ENCODE peak calls at places on chromosomes 3 and 15, in seven cellular contexts. One of them, this sample, is unnamed.

GRCh38 chr15:48861813-48862431 is 16.0 kb upstream of the EID1 start:
- DNase-seq in IMR-90: peak; percentile 82
- DNase-seq in neuronal stem cell: peak; percentile 56
- DNase-seq in H1: no peak
- DNase-seq in H9: no peak
- DNase-seq in trophoblast cell: no peak
- DNase-seq in mesenchymal stem cell: peak; percentile 73
- DNase-seq in this sample: peak; percentile 68

GRCh38 chr3:182795383-182795782 is 2.1 kb downstream of the ATP11B start:
- DNase-seq in IMR-90: no peak
- DNase-seq in neuronal stem cell: no peak
- DNase-seq in H1: no peak
- DNase-seq in H9: no peak
- DNase-seq in trophoblast cell: peak; percentile 15
- DNase-seq in mesenchymal stem cell: peak; percentile 38
- DNase-seq in this sample: no peak

GRCh38 chr3:113104746-113105479 is 106.4 kb upstream of the BOC start:
- DNase-seq in IMR-90: no peak
- DNase-seq in neuronal stem cell: no peak
- DNase-seq in H1: no peak
- DNase-seq in H9: no peak
- DNase-seq in trophoblast cell: no peak
- DNase-seq in mesenchymal stem cell: no peak
- DNase-seq in this sample: peak; percentile 36

GRCh38 chr3:65170357-65171090 is 482.7 kb upstream of the ADAMTS9 start:
- DNase-seq in IMR-90: peak; percentile 85
- DNase-seq in neuronal stem cell: no peak
- DNase-seq in H1: no peak
- DNase-seq in H9: no peak
- DNase-seq in trophoblast cell: peak; percentile 21
- DNase-seq in mesenchymal stem cell: peak; percentile 87
- DNase-seq in this sample: peak; percentile 40

GRCh38 chr3:36911990-36912804 is 32.7 kb downstream of the TRANK1 start:
- DNase-seq in IMR-90: peak; percentile 94
- DNase-seq in neuronal stem cell: no peak
- DNase-seq in H1: no peak
- DNase-seq in H9: no peak
- DNase-seq in trophoblast cell: no peak
- DNase-seq in mesenchymal stem cell: peak; percentile 93
- DNase-seq in this sample: no peak

GRCh38 chr3:149442845-149443544 is 31.5 kb upstream of the TM4SF4 start:
- DNase-seq in IMR-90: peak; percentile 89
- DNase-seq in neuronal stem cell: no peak
- DNase-seq in H1: no peak
- DNase-seq in H9: no peak
- DNase-seq in trophoblast cell: no peak
- DNase-seq in mesenchymal stem cell: peak; percentile 76
- DNase-seq in this sample: no peak

GRCh38 chr3:81490541-81491288 is 270.7 kb downstream of the GBE1 start:
- DNase-seq in IMR-90: peak; percentile 89
- DNase-seq in neuronal stem cell: peak; percentile 87
- DNase-seq in H1: peak; percentile 87
- DNase-seq in H9: peak; percentile 84
- DNase-seq in trophoblast cell: peak; percentile 89
- DNase-seq in mesenchymal stem cell: peak; percentile 88
- DNase-seq in this sample: peak; percentile 94

GRCh38 chr15:69957175-69957574 is 140.5 kb downstream of the TLE3 start:
- DNase-seq in IMR-90: no peak
- DNase-seq in neuronal stem cell: no peak
- DNase-seq in H1: no peak
- DNase-seq in H9: no peak
- DNase-seq in trophoblast cell: no peak
- DNase-seq in mesenchymal stem cell: no peak
- DNase-seq in this sample: peak; percentile 55

GRCh38 chr15:40280260-40281056 is 2.4 kb downstream of the ANKRD63 start:
- DNase-seq in IMR-90: no peak
- DNase-seq in neuronal stem cell: no peak
- DNase-seq in H1: peak; percentile 74
- DNase-seq in H9: peak; percentile 72
- DNase-seq in trophoblast cell: no peak
- DNase-seq in mesenchymal stem cell: no peak
- DNase-seq in this sample: peak; percentile 69

GRCh38 chr15:39014682-39015081 is 450.1 kb upstream of the RASGRP1 start:
- DNase-seq in IMR-90: no peak
- DNase-seq in neuronal stem cell: no peak
- DNase-seq in H1: no peak
- DNase-seq in H9: no peak
- DNase-seq in trophoblast cell: peak; percentile 72
- DNase-seq in mesenchymal stem cell: no peak
- DNase-seq in this sample: no peak

GRCh38 chr3:119382134-119382533 is 81.3 kb downstream of the TMEM39A start:
- DNase-seq in IMR-90: no peak
- DNase-seq in neuronal stem cell: no peak
- DNase-seq in H1: no peak
- DNase-seq in H9: no peak
- DNase-seq in trophoblast cell: no peak
- DNase-seq in mesenchymal stem cell: no peak
- DNase-seq in this sample: no peak

GRCh38 chr3:42277676-42278075 is 11.7 kb upstream of the CCK start:
- DNase-seq in IMR-90: no peak
- DNase-seq in neuronal stem cell: no peak
- DNase-seq in H1: no peak
- DNase-seq in H9: no peak
- DNase-seq in trophoblast cell: no peak
- DNase-seq in mesenchymal stem cell: no peak
- DNase-seq in this sample: no peak

GRCh38 chr3:60708191-60708975 is 542.9 kb downstream of the FHIT start:
- DNase-seq in IMR-90: peak; percentile 75
- DNase-seq in neuronal stem cell: no peak
- DNase-seq in H1: no peak
- DNase-seq in H9: no peak
- DNase-seq in trophoblast cell: no peak
- DNase-seq in mesenchymal stem cell: peak; percentile 76
- DNase-seq in this sample: no peak

GRCh38 chr3:193498195-193498594 is 56.5 kb downstream of the ATP13A4 start:
- DNase-seq in IMR-90: no peak
- DNase-seq in neuronal stem cell: no peak
- DNase-seq in H1: no peak
- DNase-seq in H9: no peak
- DNase-seq in trophoblast cell: no peak
- DNase-seq in mesenchymal stem cell: no peak
- DNase-seq in this sample: no peak

GRCh38 chr3:58386966-58387365 is 46.7 kb downstream of the PDHB start:
- DNase-seq in IMR-90: peak; percentile 94
- DNase-seq in neuronal stem cell: no peak
- DNase-seq in H1: no peak
- DNase-seq in H9: peak; percentile 36
- DNase-seq in trophoblast cell: no peak
- DNase-seq in mesenchymal stem cell: peak; percentile 97
- DNase-seq in this sample: peak; percentile 66

GRCh38 chr3:15768421-15769255 is 29.1 kb downstream of the ANKRD28 start:
- DNase-seq in IMR-90: peak; percentile 97
- DNase-seq in neuronal stem cell: no peak
- DNase-seq in H1: no peak
- DNase-seq in H9: no peak
- DNase-seq in trophoblast cell: peak; percentile 69
- DNase-seq in mesenchymal stem cell: peak; percentile 97
- DNase-seq in this sample: peak; percentile 65

GRCh38 chr3:9957214-9957613 is 5.0 kb upstream of the PRRT3 start:
- DNase-seq in IMR-90: peak; percentile 33
- DNase-seq in neuronal stem cell: no peak
- DNase-seq in H1: no peak
- DNase-seq in H9: peak; percentile 1
- DNase-seq in trophoblast cell: no peak
- DNase-seq in mesenchymal stem cell: no peak
- DNase-seq in this sample: no peak

GRCh38 chr3:58588030-58588614 is 10.9 kb upstream of the FAM107A start:
- DNase-seq in IMR-90: peak; percentile 46
- DNase-seq in neuronal stem cell: peak; percentile 71
- DNase-seq in H1: peak; percentile 82
- DNase-seq in H9: peak; percentile 64
- DNase-seq in trophoblast cell: no peak
- DNase-seq in mesenchymal stem cell: peak; percentile 51
- DNase-seq in this sample: peak; percentile 76

GRCh38 chr3:99659032-99659431 is 20.6 kb downstream of the COL8A1 start:
- DNase-seq in IMR-90: peak; percentile 100
- DNase-seq in neuronal stem cell: no peak
- DNase-seq in H1: no peak
- DNase-seq in H9: no peak
- DNase-seq in trophoblast cell: peak; percentile 28
- DNase-seq in mesenchymal stem cell: peak; percentile 100
- DNase-seq in this sample: no peak

GRCh38 chr15:75200765-75201608 is 695 bp upstream of the C15orf39 start:
- DNase-seq in IMR-90: no peak
- DNase-seq in neuronal stem cell: peak; percentile 51
- DNase-seq in H1: peak; percentile 69
- DNase-seq in H9: peak; percentile 90
- DNase-seq in trophoblast cell: peak; percentile 99
- DNase-seq in mesenchymal stem cell: peak; percentile 40
- DNase-seq in this sample: peak; percentile 87

GRCh38 chr3:125622381-125622788 is 27.1 kb upstream of the OSBPL11 start:
- DNase-seq in IMR-90: no peak
- DNase-seq in neuronal stem cell: no peak
- DNase-seq in H1: no peak
- DNase-seq in H9: no peak
- DNase-seq in trophoblast cell: no peak
- DNase-seq in mesenchymal stem cell: no peak
- DNase-seq in this sample: no peak

GRCh38 chr3:90145094-90145810 is 1037.8 kb downstream of the EPHA3 start:
- DNase-seq in IMR-90: no peak
- DNase-seq in neuronal stem cell: no peak
- DNase-seq in H1: no peak
- DNase-seq in H9: no peak
- DNase-seq in trophoblast cell: no peak
- DNase-seq in mesenchymal stem cell: peak; percentile 4
- DNase-seq in this sample: no peak

GRCh38 chr15:48352474-48353072 is 21.3 kb downstream of the DUT start:
- DNase-seq in IMR-90: peak; percentile 69
- DNase-seq in neuronal stem cell: peak; percentile 59
- DNase-seq in H1: no peak
- DNase-seq in H9: peak; percentile 54
- DNase-seq in trophoblast cell: peak; percentile 72
- DNase-seq in mesenchymal stem cell: peak; percentile 71
- DNase-seq in this sample: peak; percentile 80

GRCh38 chr15:88843334-88843733 is 40.1 kb downstream of the ACAN start:
- DNase-seq in IMR-90: no peak
- DNase-seq in neuronal stem cell: no peak
- DNase-seq in H1: no peak
- DNase-seq in H9: no peak
- DNase-seq in trophoblast cell: no peak
- DNase-seq in mesenchymal stem cell: no peak
- DNase-seq in this sample: no peak

GRCh38 chr3:193972816-193973215 is 163.1 kb upstream of the HES1 start:
- DNase-seq in IMR-90: no peak
- DNase-seq in neuronal stem cell: no peak
- DNase-seq in H1: no peak
- DNase-seq in H9: no peak
- DNase-seq in trophoblast cell: no peak
- DNase-seq in mesenchymal stem cell: no peak
- DNase-seq in this sample: no peak

GRCh38 chr3:38566215-38566528 is 70.0 kb downstream of the EXOG start:
- DNase-seq in IMR-90: no peak
- DNase-seq in neuronal stem cell: no peak
- DNase-seq in H1: no peak
- DNase-seq in H9: peak; percentile 16
- DNase-seq in trophoblast cell: no peak
- DNase-seq in mesenchymal stem cell: no peak
- DNase-seq in this sample: no peak

GRCh38 chr3:130014526-130014925 is 40.0 kb downstream of the TRH start:
- DNase-seq in IMR-90: peak; percentile 48
- DNase-seq in neuronal stem cell: no peak
- DNase-seq in H1: no peak
- DNase-seq in H9: no peak
- DNase-seq in trophoblast cell: peak; percentile 55
- DNase-seq in mesenchymal stem cell: no peak
- DNase-seq in this sample: no peak

GRCh38 chr3:2205692-2206091 is 107.0 kb downstream of the CNTN4 start:
- DNase-seq in IMR-90: no peak
- DNase-seq in neuronal stem cell: no peak
- DNase-seq in H1: no peak
- DNase-seq in H9: no peak
- DNase-seq in trophoblast cell: no peak
- DNase-seq in mesenchymal stem cell: no peak
- DNase-seq in this sample: no peak

GRCh38 chr3:32614956-32615355 is 44.3 kb upstream of the DYNC1LI1 start:
- DNase-seq in IMR-90: peak; percentile 93
- DNase-seq in neuronal stem cell: no peak
- DNase-seq in H1: no peak
- DNase-seq in H9: no peak
- DNase-seq in trophoblast cell: no peak
- DNase-seq in mesenchymal stem cell: peak; percentile 31
- DNase-seq in this sample: no peak

GRCh38 chr3:122619040-122619439 is 41.6 kb downstream of the PARP15 start:
- DNase-seq in IMR-90: no peak
- DNase-seq in neuronal stem cell: no peak
- DNase-seq in H1: no peak
- DNase-seq in H9: no peak
- DNase-seq in trophoblast cell: no peak
- DNase-seq in mesenchymal stem cell: no peak
- DNase-seq in this sample: no peak
- H2BK120ac ChIP-seq in IMR-90: no peak overlapping the region
- H2BK120ac ChIP-seq in neuronal stem cell: no peak overlapping the region
- H2BK120ac ChIP-seq in H1: no peak overlapping the region
- H2BK120ac ChIP-seq in H9: no peak overlapping the region
- H2BK120ac ChIP-seq in trophoblast cell: no peak overlapping the region
- H2BK120ac ChIP-seq in mesenchymal stem cell: no peak overlapping the region
- H2BK120ac ChIP-seq in this sample: no peak overlapping the region

GRCh38 chr3:49602877-49603411 is 48.7 kb downstream of the BSN start:
- DNase-seq in IMR-90: no peak
- DNase-seq in neuronal stem cell: no peak
- DNase-seq in H1: no peak
- DNase-seq in H9: no peak
- DNase-seq in trophoblast cell: peak; percentile 48
- DNase-seq in mesenchymal stem cell: no peak
- DNase-seq in this sample: peak; percentile 29
- H2BK120ac ChIP-seq in IMR-90: no peak overlapping the region
- H2BK120ac ChIP-seq in neuronal stem cell: no peak overlapping the region
- H2BK120ac ChIP-seq in H1: no peak overlapping the region
- H2BK120ac ChIP-seq in H9: no peak overlapping the region
- H2BK120ac ChIP-seq in trophoblast cell: no peak overlapping the region
- H2BK120ac ChIP-seq in mesenchymal stem cell: no peak overlapping the region
- H2BK120ac ChIP-seq in this sample: no peak overlapping the region

GRCh38 chr15:77738441-77739437 is 106.0 kb upstream of the LINGO1 start:
- DNase-seq in IMR-90: no peak
- DNase-seq in neuronal stem cell: no peak
- DNase-seq in H1: peak; percentile 67
- DNase-seq in H9: peak; percentile 63
- DNase-seq in trophoblast cell: no peak
- DNase-seq in mesenchymal stem cell: no peak
- DNase-seq in this sample: no peak
- H2BK120ac ChIP-seq in IMR-90: no peak overlapping the region
- H2BK120ac ChIP-seq in neuronal stem cell: no peak overlapping the region
- H2BK120ac ChIP-seq in H1: no peak overlapping the region
- H2BK120ac ChIP-seq in H9: no peak overlapping the region
- H2BK120ac ChIP-seq in trophoblast cell: no peak overlapping the region
- H2BK120ac ChIP-seq in mesenchymal stem cell: no peak overlapping the region
- H2BK120ac ChIP-seq in this sample: no peak overlapping the region

DNA sequence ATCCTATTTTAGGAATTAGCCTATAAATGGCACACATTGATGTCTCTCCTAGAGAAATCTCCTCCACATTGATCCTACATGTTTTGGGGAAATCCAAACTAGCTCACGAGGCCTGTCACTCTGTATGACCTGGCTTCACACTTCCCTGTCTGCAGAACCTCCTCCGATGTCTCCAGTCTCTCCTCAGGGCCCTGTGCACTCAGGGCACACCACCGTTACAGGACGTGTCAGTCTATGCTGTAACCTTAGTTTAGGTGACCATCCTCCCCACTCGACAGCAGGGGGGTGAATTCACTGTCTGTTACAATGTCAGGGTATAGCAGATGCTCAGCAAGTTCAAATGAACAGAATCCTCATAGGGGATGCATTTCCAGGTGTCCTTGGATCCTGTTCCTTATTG is 249.1 kb downstream of the OCA2 start:
- DNase-seq in IMR-90: no peak
- DNase-seq in neuronal stem cell: no peak
- DNase-seq in H1: peak; percentile 16
- DNase-seq in H9: no peak
- DNase-seq in trophoblast cell: no peak
- DNase-seq in mesenchymal stem cell: no peak
- DNase-seq in this sample: no peak
- H2BK120ac ChIP-seq in IMR-90: no peak overlapping the region
- H2BK120ac ChIP-seq in neuronal stem cell: no peak overlapping the region
- H2BK120ac ChIP-seq in H1: no peak overlapping the region
- H2BK120ac ChIP-seq in H9: no peak overlapping the region
- H2BK120ac ChIP-seq in trophoblast cell: no peak overlapping the region
- H2BK120ac ChIP-seq in mesenchymal stem cell: no peak overlapping the region
- H2BK120ac ChIP-seq in this sample: no peak overlapping the region